ENCODE peak calls at places on chromosome 9, in seven cellular contexts. V, J, O, N, K, A and R are unnamed samples.
A peak's percentile ranks its signal among the peaks of the same experiment; 100 is the strongest.

GRCh38 chr9:37917315-37917731 is 13.4 kb upstream of the SLC25A51 start:
- DNase-seq in V (peak; percentile 28), J (no peak), O (peak; percentile 61), N (no peak), K (no peak), A (no peak), R (no peak)

GRCh38 chr9:92974696-92975451 is 27.6 kb downstream of the FGD3 start:
- DNase-seq in V (no peak), J (no peak), O (peak; percentile 49), N (no peak), K (peak; percentile 66), A (no peak), R (no peak)

GRCh38 chr9:82404484-82405280 is 416.1 kb downstream of the SPATA31D1 start:
- DNase-seq in V (no peak), J (no peak), O (no peak), N (no peak), K (no peak), A (no peak), R (no peak)

GRCh38 chr9:126411225-126411947 is 84.8 kb downstream of the MVB12B start:
- DNase-seq in V (no peak), J (no peak), O (no peak), N (no peak), K (no peak), A (no peak), R (no peak)

GRCh38 chr9:136740971-136741884 is 1.5 kb downstream of the LCN10 start:
- DNase-seq in V (no peak), J (no peak), O (no peak), N (no peak), K (no peak), A (no peak), R (no peak)

GRCh38 chr9:79658926-79659325 is 87.2 kb downstream of the TLE4 start:
- DNase-seq in V (no peak), J (no peak), O (no peak), N (no peak), K (no peak), A (no peak), R (no peak)

GRCh38 chr9:122125891-122126331 is 32.8 kb upstream of the TTLL11 start:
- DNase-seq in V (peak; percentile 32), J (no peak), O (peak; percentile 61), N (no peak), K (peak; percentile 42), A (no peak), R (no peak)

GRCh38 chr9:137959641-137960411 is 82.2 kb downstream of the CACNA1B start:
- DNase-seq in V (no peak), J (no peak), O (no peak), N (no peak), K (no peak), A (no peak), R (no peak)

GRCh38 chr9:105328296-105328695 is 83.8 kb downstream of the SLC44A1 start:
- DNase-seq in V (no peak), J (no peak), O (no peak), N (no peak), K (no peak), A (no peak), R (no peak)
- H3K27ac ChIP-seq in V (no peak overlapping the region), J (no peak overlapping the region), O (no peak overlapping the region), N (no peak overlapping the region), K (no peak overlapping the region), A (no peak overlapping the region), R (no peak overlapping the region)

GRCh38 chr9:130433947-130434262 is 10.9 kb upstream of the ASS1 start:
- DNase-seq in V (no peak), J (no peak), O (no peak), N (no peak), K (no peak), A (no peak), R (no peak)
- H3K27ac ChIP-seq in V (no peak overlapping the region), J (no peak overlapping the region), O (no peak overlapping the region), N (no peak overlapping the region), K (no peak overlapping the region), A (no peak overlapping the region), R (no peak overlapping the region)

GRCh38 chr9:16806674-16807073 is 63.8 kb downstream of the BNC2 start:
- DNase-seq in V (no peak), J (no peak), O (no peak), N (no peak), K (no peak), A (no peak), R (no peak)

DNA sequence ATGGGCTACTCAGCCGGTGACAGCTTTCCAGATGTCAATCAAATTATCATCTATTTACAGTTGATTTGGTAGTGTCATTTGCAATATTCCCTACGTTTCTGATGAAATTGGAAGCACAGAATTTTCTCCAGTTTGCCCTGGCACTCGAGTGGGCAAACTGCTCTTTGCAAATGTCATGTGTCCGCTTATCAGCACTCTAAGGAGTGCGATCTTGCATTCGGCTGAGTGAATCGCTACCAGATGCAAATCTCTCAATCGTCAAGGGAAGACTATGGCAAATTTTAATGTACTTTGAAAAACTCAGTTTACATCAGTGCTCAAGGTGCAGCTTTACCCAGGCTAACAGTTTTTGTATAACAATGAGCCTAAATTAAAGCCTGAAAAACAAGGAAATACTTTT is 66.8 kb downstream of the BNC2 start:
- DNase-seq in V (no peak), J (no peak), O (no peak), N (no peak), K (no peak), A (no peak), R (no peak)
- H3K27ac ChIP-seq in V (no peak overlapping the region), J (no peak overlapping the region), O (no peak overlapping the region), N (no peak overlapping the region), K (no peak overlapping the region), A (no peak overlapping the region), R (no peak overlapping the region)

DNA sequence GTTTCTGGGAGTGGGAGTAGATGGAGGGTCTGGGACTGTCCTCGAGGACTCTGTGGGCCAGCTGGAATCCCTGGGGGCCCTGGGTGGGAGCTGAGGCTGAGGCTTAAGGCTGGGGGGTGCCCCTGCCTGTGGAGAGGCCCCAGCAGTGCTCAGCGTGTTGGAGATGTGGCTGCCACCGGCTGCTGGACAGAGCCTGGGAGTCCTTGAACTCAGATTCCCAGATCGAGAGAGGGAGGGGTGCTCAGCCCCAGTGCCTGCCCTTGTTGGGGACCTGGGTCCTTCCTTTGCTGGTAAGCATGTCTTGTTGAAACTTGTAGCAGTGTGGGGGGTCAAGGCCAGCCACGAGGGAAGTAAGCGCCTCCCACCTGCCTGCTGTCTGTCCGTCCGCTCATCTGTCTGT is 10.7 kb downstream of the RXRA start:
- DNase-seq in V (no peak), J (no peak), O (no peak), N (no peak), K (no peak), A (no peak), R (no peak)
- H3K27ac ChIP-seq in V (no peak overlapping the region), J (peak overlapping the region; percentile 5), O (no peak overlapping the region), N (peak overlapping the region; percentile 54), K (no peak overlapping the region), A (no peak overlapping the region), R (no peak overlapping the region)

DNA sequence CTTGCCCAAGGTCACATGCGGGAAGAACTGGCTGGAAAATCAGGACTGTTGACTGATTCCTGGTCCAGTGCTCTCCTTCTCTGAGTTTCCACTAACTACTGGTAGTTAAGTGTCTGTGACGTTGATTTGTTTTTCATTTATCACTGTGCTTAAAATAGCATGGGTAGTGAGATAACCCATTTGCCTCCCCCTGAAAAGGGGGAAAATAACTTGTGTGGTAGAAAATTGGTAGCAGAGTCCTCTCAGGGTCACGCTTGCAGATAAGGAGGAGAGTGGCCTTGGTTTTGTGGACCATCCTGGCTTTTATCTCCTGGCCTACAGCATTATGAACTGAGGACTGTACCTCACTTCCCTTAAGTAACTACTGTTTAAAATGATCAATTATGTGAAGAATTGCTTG is 10.9 kb downstream of the FUBP3 start:
- DNase-seq in V (no peak), J (no peak), O (no peak), N (no peak), K (no peak), A (no peak), R (no peak)
- H3K27ac ChIP-seq in V (no peak overlapping the region), J (no peak overlapping the region), O (no peak overlapping the region), N (no peak overlapping the region), K (no peak overlapping the region), A (no peak overlapping the region), R (no peak overlapping the region)

GRCh38 chr9:97933573-97933972 is 4.4 kb downstream of the HEMGN start:
- DNase-seq in V (no peak), J (no peak), O (no peak), N (no peak), K (no peak), A (no peak), R (no peak)
- H3K27ac ChIP-seq in V (no peak overlapping the region), J (no peak overlapping the region), O (no peak overlapping the region), N (no peak overlapping the region), K (no peak overlapping the region), A (no peak overlapping the region), R (no peak overlapping the region)

DNA sequence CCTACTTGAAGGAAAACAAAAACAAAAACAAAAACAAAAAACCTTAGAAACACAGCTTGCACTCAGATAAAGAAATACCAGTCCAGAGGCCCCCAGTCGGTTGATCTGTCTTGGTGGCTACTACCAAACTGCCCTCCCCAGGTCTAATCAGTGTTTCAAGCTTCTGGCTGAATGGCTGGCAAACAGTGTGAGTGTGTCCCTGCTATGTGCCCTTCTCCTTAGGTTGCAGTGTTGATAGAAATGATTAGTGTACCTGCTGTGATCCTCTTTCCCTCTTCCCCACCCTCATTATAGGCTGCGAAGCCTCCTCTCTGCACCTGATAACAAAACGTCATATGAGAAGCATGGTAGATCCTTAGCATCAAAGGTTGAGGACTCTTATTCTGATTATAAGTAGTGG is 12.8 kb downstream of the NR4A3 start:
- DNase-seq in V (no peak), J (no peak), O (no peak), N (no peak), K (no peak), A (no peak), R (no peak)
- H3K27ac ChIP-seq in V (no peak overlapping the region), J (no peak overlapping the region), O (no peak overlapping the region), N (no peak overlapping the region), K (no peak overlapping the region), A (no peak overlapping the region), R (no peak overlapping the region)

GRCh38 chr9:129163753-129164152 is 14.3 kb downstream of the IER5L start:
- DNase-seq in V (no peak), J (no peak), O (no peak), N (no peak), K (no peak), A (no peak), R (no peak)
- H3K27ac ChIP-seq in V (no peak overlapping the region), J (peak overlapping the region; percentile 82), O (peak overlapping the region; percentile 68), N (peak overlapping the region; percentile 61), K (no peak overlapping the region), A (no peak overlapping the region), R (peak overlapping the region; percentile 80)

GRCh38 chr9:35026671-35027070 is 37.1 kb downstream of the DNAJB5 start:
- DNase-seq in V (peak; percentile 19), J (no peak), O (no peak), N (no peak), K (no peak), A (no peak), R (no peak)
- H3K27ac ChIP-seq in V (no peak overlapping the region), J (no peak overlapping the region), O (no peak overlapping the region), N (no peak overlapping the region), K (no peak overlapping the region), A (no peak overlapping the region), R (no peak overlapping the region)